ENCODE peak calls at places on chromosome X, in five cellular contexts. Z is H4, D is ovary, G is stomach, N is PC-3. S is an unnamed sample.

GRCh38 chrX:29852767-29853166 is 362.6 kb upstream of the MAGEB2 start:
- DNase-seq in Z (no peak), D (no peak), G (no peak), N (no peak), S (peak)

GRCh38 chrX:111244238-111244750 is 26.0 kb downstream of the CAPN6 start:
- DNase-seq in Z (peak), D (no peak), G (no peak), N (peak), S (peak)

GRCh38 chrX:29652484-29652883 is 562.9 kb upstream of the MAGEB2 start:
- DNase-seq in Z (no peak), D (no peak), G (no peak), N (peak), S (no peak)

GRCh38 chrX:120036704-120037103 is 40.8 kb downstream of the RHOXF2B start:
- DNase-seq in Z (no peak), D (no peak), G (no peak), N (no peak), S (no peak)

GRCh38 chrX:12975999-12976558 is 1.2 kb downstream of the TMSB4X start:
- DNase-seq in Z (peak), D (peak), G (peak), N (peak), S (peak)

GRCh38 chrX:72100824-72101351 is 30.8 kb downstream of the RTL5 start:
- DNase-seq in Z (no peak), D (no peak), G (peak), N (no peak), S (peak)

GRCh38 chrX:14529288-14529989 is at the start of gene GLRA2:
- DNase-seq in Z (peak), D (peak), G (no peak), N (peak), S (peak)

GRCh38 chrX:9285342-9285771 is 179.5 kb upstream of the TBL1X start:
- DNase-seq in Z (no peak), D (no peak), G (no peak), N (peak), S (no peak)

GRCh38 chrX:107674480-107675364 is 46.4 kb downstream of the PRPS1 start:
- DNase-seq in Z (peak), D (peak), G (peak), N (no peak), S (peak)

GRCh38 chrX:132728296-132728695 is 230.1 kb downstream of the HS6ST2 start:
- DNase-seq in Z (no peak), D (no peak), G (no peak), N (no peak), S (no peak)

GRCh38 chrX:97294016-97294415 is 410.3 kb downstream of the RPA4 start:
- DNase-seq in Z (no peak), D (no peak), G (no peak), N (peak), S (no peak)

GRCh38 chrX:41164469-41164868 is 79.2 kb downstream of the USP9X start:
- DNase-seq in Z (no peak), D (no peak), G (peak), N (no peak), S (no peak)

GRCh38 chrX:119062750-119063374 is 9.9 kb upstream of the CT47C1 start:
- DNase-seq in Z (peak), D (no peak), G (no peak), N (peak), S (peak)

GRCh38 chrX:154436597-154437397 is at the start of gene GDI1:
- DNase-seq in Z (no peak), D (peak), G (peak), N (peak), S (peak)

GRCh38 chrX:574830-575229 is 55.8 kb upstream of the SHOX start:
- DNase-seq in Z (no peak), D (no peak), G (no peak), N (no peak), S (no peak)

GRCh38 chrX:154083134-154083517 is 14.4 kb downstream of the MECP2 start:
- DNase-seq in Z (no peak), D (no peak), G (no peak), N (no peak), S (no peak)

GRCh38 chrX:134735015-134735414 is 76.7 kb upstream of the PLAC1 start:
- DNase-seq in Z (no peak), D (no peak), G (no peak), N (no peak), S (no peak)

GRCh38 chrX:40513835-40514234 is 66.9 kb upstream of the ATP6AP2 start:
- DNase-seq in Z (no peak), D (no peak), G (no peak), N (no peak), S (no peak)

GRCh38 chrX:100768679-100769338 is 36.9 kb upstream of the SYTL4 start:
- DNase-seq in Z (peak), D (peak), G (peak), N (peak), S (peak)

GRCh38 chrX:19805054-19805690 is 82.2 kb downstream of the SH3KBP1 start:
- DNase-seq in Z (no peak), D (no peak), G (no peak), N (no peak), S (no peak)

GRCh38 chrX:19392078-19392477 is 48.4 kb downstream of the PDHA1 start:
- DNase-seq in Z (no peak), D (no peak), G (no peak), N (no peak), S (no peak)

GRCh38 chrX:49029876-49030275 is 13.3 kb downstream of the TFE3 start:
- DNase-seq in Z (no peak), D (no peak), G (no peak), N (peak), S (peak)

GRCh38 chrX:45329217-45329616 is 128.5 kb upstream of the DIPK2B start:
- DNase-seq in Z (no peak), D (no peak), G (no peak), N (no peak), S (no peak)

GRCh38 chrX:68938244-68939004 is 109.6 kb downstream of the EFNB1 start:
- DNase-seq in Z (peak), D (no peak), G (no peak), N (no peak), S (no peak)

GRCh38 chrX:136138939-136139338 is 8.4 kb upstream of the FHL1 start:
- DNase-seq in Z (no peak), D (no peak), G (no peak), N (no peak), S (no peak)

GRCh38 chrX:81390244-81390643 is 188.3 kb downstream of the SH3BGRL start:
- DNase-seq in Z (no peak), D (no peak), G (no peak), N (no peak), S (no peak)

GRCh38 chrX:9953396-9953795 is 13.8 kb upstream of the CLDN34 start:
- DNase-seq in Z (no peak), D (no peak), G (no peak), N (no peak), S (no peak)

GRCh38 chrX:17747692-17748091 is 10.4 kb downstream of the SCML1 start:
- DNase-seq in Z (no peak), D (no peak), G (no peak), N (no peak), S (no peak)

GRCh38 chrX:30181353-30181752 is 34.0 kb upstream of the MAGEB2 start:
- DNase-seq in Z (no peak), D (no peak), G (no peak), N (no peak), S (no peak)

GRCh38 chrX:35380808-35381700 is 417.1 kb upstream of the MAGEB16 start:
- DNase-seq in Z (peak), D (no peak), G (no peak), N (peak), S (peak)

GRCh38 chrX:119218198-119218597 is 17.9 kb upstream of the PGRMC1 start:
- DNase-seq in Z (no peak), D (no peak), G (no peak), N (peak), S (peak)

GRCh38 chrX:20913760-20914159 is 460.5 kb upstream of the CNKSR2 start:
- DNase-seq in Z (no peak), D (no peak), G (no peak), N (peak), S (peak)

GRCh38 chrX:149865390-149865789 is 15.6 kb upstream of the MAGEA8 start:
- DNase-seq in Z (no peak), D (no peak), G (no peak), N (no peak), S (no peak)

GRCh38 chrX:104112326-104112951 is at the start of gene ZCCHC18:
- DNase-seq in Z (peak), D (peak), G (peak), N (peak), S (peak)